ENCODE peak calls at places on chromosomes 5 and 9, in ten cellular contexts. W is KG1; C is activated gamma-delta T cell treated with anti-CD3 and anti-CD28 coated beads, Interleukin-2, amount 50 U/mL, for 16 hours; U is mesenchymal stem cell; K is HS-27A; J is SW480; F is CD4-positive, alpha-beta T cell; V is omental fat pad; P is AG08396; M is hippocampal formation. X is an unnamed sample.

GRCh38 chr9:91945277-91946074 is 4.6 kb downstream of the ROR2 start:
- DNase-seq in W (no peak), C (no peak), U (peak), K (no peak), J (peak), F (no peak), V (no peak), P (no peak), M (no peak), X (peak)

GRCh38 chr5:173454381-173454763 is 126.2 kb upstream of the STC2 start:
- DNase-seq in W (no peak), C (no peak), U (peak), K (no peak), J (peak), F (no peak), V (no peak), P (peak), M (no peak), X (peak)

GRCh38 chr5:173228639-173229380 is 6.2 kb downstream of the NKX2-5 start:
- DNase-seq in W (no peak), C (no peak), U (peak), K (no peak), J (no peak), F (no peak), V (no peak), P (no peak), M (no peak), X (peak)

GRCh38 chr5:53418844-53419243 is 61.6 kb upstream of the FST start:
- DNase-seq in W (no peak), C (no peak), U (peak), K (no peak), J (no peak), F (no peak), V (no peak), P (peak), M (no peak), X (peak)

GRCh38 chr5:107486489-107486888 is 184.2 kb downstream of the EFNA5 start:
- DNase-seq in W (no peak), C (peak), U (peak), K (no peak), J (peak), F (no peak), V (no peak), P (no peak), M (no peak), X (peak)

GRCh38 chr5:177378884-177379883 is 5.0 kb upstream of the SLC34A1 start:
- DNase-seq in W (no peak), C (no peak), U (peak), K (no peak), J (peak), F (no peak), V (no peak), P (peak), M (no peak), X (peak)

GRCh38 chr5:145718956-145719355 is 116.2 kb downstream of the PRELID2 start:
- DNase-seq in W (no peak), C (no peak), U (peak), K (no peak), J (no peak), F (no peak), V (no peak), P (peak), M (no peak), X (peak)

GRCh38 chr9:127185931-127186781 is 63.7 kb upstream of the ANGPTL2 start:
- DNase-seq in W (no peak), C (no peak), U (peak), K (peak), J (no peak), F (no peak), V (peak), P (peak), M (peak), X (peak)

GRCh38 chr9:92404031-92404430 is 347 bp downstream of the OGN start:
- DNase-seq in W (no peak), C (no peak), U (no peak), K (no peak), J (no peak), F (no peak), V (no peak), P (no peak), M (no peak), X (no peak)

GRCh38 chr5:13985736-13986418 is 41.4 kb upstream of the DNAH5 start:
- DNase-seq in W (no peak), C (no peak), U (peak), K (peak), J (peak), F (no peak), V (no peak), P (peak), M (no peak), X (peak)

GRCh38 chr5:139667001-139667729 is 19.0 kb downstream of the CXXC5 start:
- DNase-seq in W (no peak), C (no peak), U (no peak), K (no peak), J (peak), F (no peak), V (no peak), P (no peak), M (no peak), X (no peak)

GRCh38 chr5:74638776-74639537 is 1.6 kb downstream of the ENC1 start:
- DNase-seq in W (no peak), C (no peak), U (peak), K (no peak), J (peak), F (no peak), V (no peak), P (no peak), M (no peak), X (peak)

GRCh38 chr5:78726556-78726955 is 78.0 kb upstream of the LHFPL2 start:
- DNase-seq in W (no peak), C (no peak), U (no peak), K (no peak), J (no peak), F (no peak), V (no peak), P (no peak), M (no peak), X (no peak)

GRCh38 chr5:58542709-58543108 is 40.2 kb upstream of the RAB3C start:
- DNase-seq in W (no peak), C (no peak), U (no peak), K (no peak), J (no peak), F (no peak), V (no peak), P (no peak), M (no peak), X (no peak)

GRCh38 chr5:156409834-156410233 is 82.9 kb downstream of the SGCD start:
- DNase-seq in W (no peak), C (no peak), U (no peak), K (no peak), J (no peak), F (no peak), V (no peak), P (no peak), M (no peak), X (no peak)

GRCh38 chr9:7656648-7657047 is 142.9 kb downstream of the DMAC1 start:
- DNase-seq in W (no peak), C (no peak), U (no peak), K (no peak), J (no peak), F (no peak), V (no peak), P (no peak), M (no peak), X (no peak)

GRCh38 chr5:126676195-126676624 is 75.5 kb downstream of the PHAX start:
- DNase-seq in W (peak), C (peak), U (peak), K (no peak), J (peak), F (peak), V (no peak), P (peak), M (peak), X (peak)

GRCh38 chr9:19992556-19992955 is 203.7 kb upstream of the SLC24A2 start:
- DNase-seq in W (no peak), C (no peak), U (peak), K (peak), J (peak), F (no peak), V (no peak), P (no peak), M (no peak), X (peak)

X was measured in amniotic epithelial cell.